ENCODE peak calls at places on chromosomes 7 and 10, in ten cellular contexts. U is body of pancreas, B is fibroblast of mammary gland, J is fibroblast of villous mesenchyme, W is GM23338, V is kidney epithelial cell, T is transverse colon, P is tibial nerve, H is bronchial epithelial cell, L is NB4. C is an unnamed sample.

GRCh38 chr10:65358565-65358964 is 1567.3 kb upstream of the LRRTM3 start:
- DNase-seq in U (peak), B (no peak), J (peak), W (peak), V (no peak), T (no peak), P (no peak), H (peak), L (peak), C (no peak)

GRCh38 chr10:132684164-132684891 is 101.6 kb downstream of the NKX6-2 start:
- DNase-seq in U (peak), B (peak), J (no peak), W (no peak), V (no peak), T (no peak), P (no peak), H (peak), L (peak), C (no peak)

GRCh38 chr7:108226723-108227359 is 96.7 kb upstream of the LAMB4 start:
- DNase-seq in U (no peak), B (no peak), J (no peak), W (no peak), V (no peak), T (no peak), P (no peak), H (no peak), L (no peak), C (no peak)

GRCh38 chr10:101693701-101694055 is 1.3 kb downstream of the FBXW4 start:
- DNase-seq in U (no peak), B (peak), J (peak), W (no peak), V (no peak), T (peak), P (peak), H (peak), L (peak), C (no peak)

GRCh38 chr7:25754751-25755150 is 397.2 kb upstream of the NFE2L3 start:
- DNase-seq in U (no peak), B (no peak), J (no peak), W (no peak), V (no peak), T (no peak), P (no peak), H (no peak), L (no peak), C (no peak)

GRCh38 chr10:101744267-101744666 is 31.6 kb downstream of the FGF8 start:
- DNase-seq in U (no peak), B (no peak), J (no peak), W (no peak), V (no peak), T (no peak), P (no peak), H (no peak), L (no peak), C (no peak)

GRCh38 chr10:126062132-126063032 is 166.0 kb downstream of the FANK1 start:
- DNase-seq in U (peak), B (peak), J (peak), W (no peak), V (peak), T (peak), P (peak), H (peak), L (peak), C (peak)

GRCh38 chr10:56466005-56466404 is 104.9 kb upstream of the ZWINT start:
- DNase-seq in U (no peak), B (no peak), J (no peak), W (no peak), V (no peak), T (no peak), P (no peak), H (no peak), L (no peak), C (no peak)

GRCh38 chr7:45105588-45106188 is 5.8 kb downstream of the TBRG4 start:
- DNase-seq in U (no peak), B (no peak), J (no peak), W (no peak), V (no peak), T (no peak), P (no peak), H (no peak), L (no peak), C (no peak)

GRCh38 chr7:14375998-14376397 is 386.5 kb upstream of the ETV1 start:
- DNase-seq in U (no peak), B (no peak), J (no peak), W (no peak), V (no peak), T (no peak), P (no peak), H (no peak), L (no peak), C (no peak)

GRCh38 chr7:14377646-14378266 is 388.3 kb upstream of the ETV1 start:
- DNase-seq in U (no peak), B (peak), J (peak), W (no peak), V (no peak), T (no peak), P (no peak), H (no peak), L (no peak), C (peak)

GRCh38 chr7:14376711-14377110 is 387.2 kb upstream of the ETV1 start:
- DNase-seq in U (no peak), B (no peak), J (no peak), W (no peak), V (no peak), T (no peak), P (no peak), H (no peak), L (no peak), C (no peak)

DNA sequence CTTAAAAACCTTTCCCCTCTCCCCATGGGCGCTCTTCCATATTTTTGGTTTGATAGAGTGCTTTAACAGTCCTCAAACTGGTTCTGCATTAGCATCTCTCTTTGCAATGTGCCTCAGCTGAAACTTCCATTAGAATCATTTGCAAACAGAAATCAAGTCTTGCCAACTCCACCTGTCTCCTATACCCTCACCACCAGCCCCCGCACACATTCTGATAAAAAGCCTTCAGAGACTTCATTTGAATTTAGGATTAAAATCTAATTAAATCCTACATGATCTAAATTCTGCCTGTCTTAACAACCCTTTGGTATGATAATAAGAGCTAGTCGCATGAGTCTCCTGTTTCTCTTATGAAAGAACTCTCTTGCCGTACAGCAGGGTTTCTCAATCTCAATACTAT is 384.9 kb upstream of the ETV1 start:
- DNase-seq in U (no peak), B (no peak), J (no peak), W (no peak), V (no peak), T (no peak), P (no peak), H (no peak), L (no peak), C (no peak)
- H3K4me3 ChIP-seq in U (no peak), B (no peak), J (no peak), W (no peak), V (no peak), T (no peak), P (no peak), H (no peak), L (no peak), C (no peak)

DNA sequence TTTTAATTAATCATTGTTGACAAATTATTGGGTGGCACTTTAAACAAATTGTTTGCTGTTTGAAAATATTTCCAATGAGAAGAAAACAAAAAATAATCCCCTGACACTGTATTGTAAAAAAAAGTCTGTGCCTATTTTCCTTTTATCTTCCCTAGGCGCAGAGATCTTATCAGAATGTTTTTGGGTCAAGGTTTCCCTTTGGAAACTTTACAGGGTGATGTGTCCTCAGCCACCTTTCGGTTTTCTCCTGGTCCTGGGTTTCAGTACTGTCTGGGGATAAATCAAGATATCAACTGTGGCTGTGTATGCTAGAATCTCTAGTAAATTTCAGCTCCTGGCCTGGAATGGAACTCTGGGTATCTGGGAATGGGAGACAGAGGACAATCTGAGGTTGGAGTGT is 1.4 kb downstream of the ZNF107 start:
- DNase-seq in U (no peak), B (no peak), J (no peak), W (no peak), V (no peak), T (no peak), P (no peak), H (no peak), L (no peak), C (no peak)
- H3K4me3 ChIP-seq in U (no peak), B (no peak), J (no peak), W (peak), V (no peak), T (no peak), P (no peak), H (no peak), L (peak), C (peak)

GRCh38 chr10:80207768-80208385 is 2.5 kb upstream of the ANXA11 start:
- DNase-seq in U (no peak), B (no peak), J (no peak), W (no peak), V (no peak), T (no peak), P (no peak), H (no peak), L (no peak), C (no peak)
- H3K4me3 ChIP-seq in U (no peak), B (peak), J (peak), W (peak), V (no peak), T (peak), P (peak), H (peak), L (no peak), C (peak)

DNA sequence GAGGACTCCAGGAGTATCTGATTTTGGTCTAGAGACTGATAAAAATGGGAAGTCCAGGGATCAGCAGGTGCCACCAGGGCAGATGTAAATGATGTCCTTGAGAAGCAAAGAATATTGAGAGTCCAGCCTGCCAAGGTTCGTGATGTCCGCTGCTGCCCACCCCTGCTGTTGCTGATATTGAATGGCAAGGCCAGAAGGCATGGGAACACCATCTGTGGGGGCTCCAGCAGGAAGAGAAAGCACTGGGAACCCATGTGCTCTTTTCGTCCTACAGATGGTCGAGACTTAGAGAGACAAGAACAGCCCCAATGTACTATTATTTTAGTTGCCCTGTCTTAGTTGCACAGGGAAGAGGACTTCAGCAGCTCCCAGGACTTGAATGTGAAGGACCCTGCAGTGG is 363.9 kb downstream of the GALNT17 start:
- DNase-seq in U (no peak), B (no peak), J (no peak), W (no peak), V (no peak), T (no peak), P (no peak), H (no peak), L (no peak), C (no peak)
- H3K4me3 ChIP-seq in U (no peak), B (no peak), J (no peak), W (no peak), V (no peak), T (no peak), P (no peak), H (no peak), L (no peak), C (no peak)

DNA sequence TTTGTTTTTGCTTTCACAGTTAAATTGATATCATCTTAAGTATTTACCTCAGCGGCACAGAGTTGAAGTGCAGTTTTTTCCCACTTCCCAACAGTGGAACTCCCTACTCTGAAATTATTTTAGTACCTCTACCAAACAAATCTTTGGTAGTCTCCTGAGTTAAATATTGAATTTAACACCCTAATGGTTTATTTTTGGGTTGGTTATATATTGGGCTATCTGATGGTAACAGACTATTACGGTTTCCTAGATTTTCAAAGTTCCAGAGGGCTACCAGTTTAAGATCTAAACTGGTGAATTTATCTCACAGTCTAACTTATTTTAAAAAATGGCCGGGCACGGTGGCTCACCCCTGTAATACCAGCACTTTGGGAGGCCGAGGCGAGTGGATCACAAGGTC is 1.3 kb downstream of the ZNF277 start:
- DNase-seq in U (no peak), B (no peak), J (no peak), W (no peak), V (no peak), T (no peak), P (no peak), H (no peak), L (no peak), C (no peak)
- H3K4me3 ChIP-seq in U (no peak), B (peak), J (no peak), W (peak), V (no peak), T (no peak), P (no peak), H (peak), L (peak), C (peak)

DNA sequence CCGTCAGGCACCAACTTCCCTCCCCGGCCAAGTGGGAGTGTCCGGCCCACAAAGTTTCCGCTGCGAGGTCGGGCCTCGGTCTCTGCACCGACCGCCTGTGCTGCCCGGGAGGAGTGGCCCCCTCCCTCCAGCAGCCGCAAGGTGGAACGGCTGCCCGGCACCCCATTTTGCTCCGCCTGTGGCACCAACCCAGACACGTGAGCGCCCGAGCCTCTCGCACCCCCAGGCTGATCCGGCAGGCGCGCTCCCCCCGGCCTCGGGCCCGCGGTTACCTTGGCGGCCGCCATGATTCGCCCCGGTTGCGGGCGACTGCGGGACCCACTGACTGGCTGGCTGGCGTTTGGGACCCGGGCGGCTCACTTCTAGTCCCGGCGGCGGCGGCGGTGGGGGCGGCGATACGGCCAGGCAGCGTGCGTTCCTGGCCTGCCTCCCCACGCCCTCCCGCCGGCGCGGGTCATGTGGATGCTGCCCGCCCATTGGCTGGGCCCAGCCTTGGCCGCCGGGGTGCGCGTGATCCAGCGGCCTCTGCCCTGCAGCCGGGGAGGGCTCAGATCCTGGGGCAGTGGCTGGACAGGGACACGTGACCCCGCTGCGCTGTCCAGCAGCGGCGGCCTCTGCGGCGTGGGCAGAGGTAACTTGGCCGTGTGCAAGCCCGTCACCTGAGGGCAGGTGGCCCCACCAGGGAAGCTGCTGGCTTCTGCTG is at the start of gene SLC25A13:
- DNase-seq in U (peak), B (peak), J (peak), W (peak), V (no peak), T (peak), P (peak), H (peak), L (peak), C (peak)
- H3K4me3 ChIP-seq in U (peak), B (peak), J (peak), W (peak), V (peak), T (peak), P (peak), H (peak), L (peak), C (peak)

GRCh38 chr10:31765546-31765945 is 163.1 kb downstream of the ARHGAP12 start:
- DNase-seq in U (no peak), B (no peak), J (no peak), W (no peak), V (no peak), T (no peak), P (no peak), H (no peak), L (no peak), C (no peak)
- H3K4me3 ChIP-seq in U (no peak), B (no peak), J (no peak), W (no peak), V (no peak), T (no peak), P (no peak), H (no peak), L (no peak), C (no peak)